ENCODE peak calls at places on chromosomes 3 and 15, in five cellular contexts. B is HTR-8/SVneo, Q is H54, L is GM20000, S is right atrium auricular region. Y is an unnamed sample.

GRCh38 chr3:72892870-72893269 is 5.0 kb downstream of the GXYLT2 start:
- DNase-seq in Q (no peak), B (no peak), L (no peak), S (no peak), Y (no peak)

GRCh38 chr3:145088917-145089316 is 1072.1 kb downstream of the PLOD2 start:
- DNase-seq in S (no peak), B (no peak), L (peak; percentile 1), Q (no peak), Y (no peak)

GRCh38 chr3:73164622-73165021 is 103.2 kb downstream of the EBLN2 start:
- DNase-seq in B (no peak), Q (no peak), L (no peak), S (no peak), Y (no peak)

GRCh38 chr15:98893407-98893806 is 114.2 kb downstream of the PGPEP1L start:
- DNase-seq in B (no peak), S (no peak), L (no peak), Q (no peak), Y (no peak)

GRCh38 chr3:108131105-108131794 is 40.4 kb upstream of the CD47 start:
- DNase-seq in Q (peak; percentile 8), B (peak; percentile 33), L (no peak), S (no peak), Y (no peak)

GRCh38 chr15:41115652-41116115 is 396 bp downstream of the INO80 start:
- DNase-seq in S (peak; percentile 65), L (no peak), Q (peak; percentile 53), B (peak; percentile 41), Y (peak; percentile 84)

GRCh38 chr3:132549890-132550578 is 47.0 kb upstream of the ACKR4 start:
- DNase-seq in B (peak; percentile 22), Q (peak; percentile 11), L (peak; percentile 21), S (no peak), Y (no peak)

GRCh38 chr3:12507871-12508281 is 23.6 kb downstream of the TSEN2 start:
- DNase-seq in B (peak; percentile 26), Q (peak; percentile 49), L (no peak), S (no peak), Y (no peak)

GRCh38 chr3:149532463-149533180 is 58.1 kb downstream of the TM4SF4 start:
- DNase-seq in B (no peak), L (peak; percentile 11), S (no peak), Q (no peak), Y (no peak)

GRCh38 chr3:8802256-8802655 is 32.8 kb upstream of the OXTR start:
- DNase-seq in L (no peak), B (no peak), S (no peak), Q (no peak), Y (no peak)

GRCh38 chr3:54983266-54983910 is 55.5 kb upstream of the LRTM1 start:
- DNase-seq in B (no peak), L (no peak), Q (no peak), S (no peak), Y (no peak)

GRCh38 chr15:63049747-63050439 is 7.3 kb downstream of the TPM1 start:
- DNase-seq in S (no peak), Q (no peak), L (no peak), B (no peak), Y (no peak)

GRCh38 chr3:165130709-165131108 is 52.4 kb upstream of the SI start:
- DNase-seq in B (no peak), L (no peak), S (no peak), Q (no peak), Y (no peak)

GRCh38 chr3:194740859-194741486 is 55.3 kb downstream of the FAM43A start:
- DNase-seq in Q (peak; percentile 94), L (no peak), B (peak; percentile 78), S (no peak), Y (no peak)

GRCh38 chr3:23676093-23676492 is 129.7 kb upstream of the UBE2E1 start:
- DNase-seq in L (no peak), Q (no peak), B (no peak), S (no peak), Y (no peak)

GRCh38 chr3:37456270-37456708 is 281.9 kb upstream of the LRRFIP2 start:
- DNase-seq in Q (no peak), B (no peak), L (no peak), S (peak; percentile 92), Y (no peak)

GRCh38 chr3:196988241-196989029 is 19.8 kb upstream of the PIGZ start:
- DNase-seq in Q (no peak), S (no peak), L (no peak), B (no peak), Y (no peak)

GRCh38 chr3:50270422-50270831 is 1.5 kb downstream of the SEMA3B start:
- DNase-seq in B (no peak), S (no peak), Q (no peak), L (no peak), Y (no peak)

GRCh38 chr15:69576035-69576526 is 123.5 kb downstream of the RPLP1 start:
- DNase-seq in B (peak; percentile 71), Q (peak; percentile 50), L (peak; percentile 42), S (no peak), Y (no peak)

GRCh38 chr3:71166839-71167238 is 416.7 kb downstream of the FOXP1 start:
- DNase-seq in S (no peak), Q (no peak), B (no peak), L (no peak), Y (no peak)

GRCh38 chr15:51731549-51732267 is 5.7 kb downstream of the LYSMD2 start:
- DNase-seq in Q (no peak), L (peak; percentile 77), B (no peak), S (peak; percentile 59), Y (no peak)

GRCh38 chr3:167733961-167734497 is 663 bp downstream of the PDCD10 start:
- DNase-seq in L (no peak), S (no peak), B (no peak), Q (no peak), Y (no peak)

GRCh38 chr3:13017361-13018038 is 55.7 kb downstream of the IQSEC1 start:
- DNase-seq in B (no peak), Q (no peak), L (no peak), S (no peak), Y (no peak)

GRCh38 chr3:156553705-156554356 is 1.1 kb downstream of the SSR3 start:
- DNase-seq in B (no peak), S (no peak), L (no peak), Q (no peak), Y (no peak)

GRCh38 chr15:85500060-85500708 is 119.8 kb downstream of the AKAP13 start:
- DNase-seq in S (no peak), Q (no peak), L (peak; percentile 15), B (no peak), Y (no peak)

GRCh38 chr3:105752791-105753415 is 115.9 kb downstream of the CBLB start:
- DNase-seq in Q (no peak), S (no peak), L (peak; percentile 7), B (peak; percentile 15), Y (no peak)

GRCh38 chr15:52783191-52783829 is 6.8 kb downstream of the ONECUT1 start:
- DNase-seq in B (no peak), Q (no peak), S (no peak), L (peak; percentile 48), Y (no peak)

GRCh38 chr3:18355819-18356218 is 69.3 kb downstream of the SATB1 start:
- DNase-seq in S (no peak), Q (no peak), L (no peak), B (no peak), Y (no peak)

GRCh38 chr3:40336101-40336500 is 26.6 kb downstream of the EIF1B start:
- DNase-seq in S (no peak), Q (no peak), L (no peak), B (no peak), Y (no peak)

GRCh38 chr3:4432233-4432632 is 34.8 kb downstream of the SUMF1 start:
- DNase-seq in B (no peak), L (no peak), S (no peak), Q (no peak), Y (no peak)

GRCh38 chr15:65476942-65477341 is 40.5 kb downstream of the DPP8 start:
- DNase-seq in L (no peak), Q (no peak), S (no peak), B (no peak), Y (no peak)

Y was measured in osteocyte.